ENCODE peak calls at places on chromosome 2, in six cellular contexts. D, K, R, L, H and Z are unnamed samples.

GRCh38 chr2:174868916-174869315 is 104.6 kb upstream of the CHRNA1 start:
- DNase-seq in D (no peak), K (no peak), R (no peak), L (no peak), H (no peak), Z (no peak)

GRCh38 chr2:240627736-240628506 is 2.6 kb downstream of the GPR35 start:
- DNase-seq in D (no peak), K (no peak), R (peak), L (no peak), H (no peak), Z (peak)

GRCh38 chr2:201182650-201183372 is at the start of gene CASP10:
- DNase-seq in D (peak), K (no peak), R (no peak), L (no peak), H (peak), Z (no peak)

GRCh38 chr2:64769392-64770044 is 115.8 kb upstream of the SERTAD2 start:
- DNase-seq in D (no peak), K (no peak), R (no peak), L (no peak), H (no peak), Z (no peak)

GRCh38 chr2:110807520-110807919 is 75.1 kb downstream of the ACOXL start:
- DNase-seq in D (no peak), K (no peak), R (no peak), L (no peak), H (peak), Z (no peak)

GRCh38 chr2:150133623-150134022 is 353.8 kb downstream of the RND3 start:
- DNase-seq in D (peak), K (no peak), R (no peak), L (no peak), H (peak), Z (no peak)

GRCh38 chr2:64260817-64261216 is 116.6 kb upstream of the PELI1 start:
- DNase-seq in D (no peak), K (no peak), R (peak), L (peak), H (peak), Z (no peak)

GRCh38 chr2:174025271-174026121 is 60.3 kb upstream of the SP3 start:
- DNase-seq in D (no peak), K (no peak), R (no peak), L (peak), H (peak), Z (no peak)

GRCh38 chr2:187360286-187360685 is 87.8 kb downstream of the CALCRL start:
- DNase-seq in D (peak), K (no peak), R (no peak), L (no peak), H (peak), Z (no peak)

GRCh38 chr2:98372121-98372520 is 25.9 kb downstream of the CNGA3 start:
- DNase-seq in D (no peak), K (no peak), R (no peak), L (no peak), H (no peak), Z (no peak)

GRCh38 chr2:8238521-8239230 is 443.2 kb upstream of the ID2 start:
- DNase-seq in D (no peak), K (no peak), R (no peak), L (no peak), H (no peak), Z (no peak)
- TF ChIP-seq CTCF in D (no peak), K (no peak), R (no peak), L (no peak), H (no peak), Z (no peak)

GRCh38 chr2:10448646-10449480 is 736 bp upstream of the ODC1 start:
- DNase-seq in D (no peak), K (peak), R (peak), L (peak), H (peak), Z (peak)
- TF ChIP-seq CTCF in D (no peak), K (no peak), R (peak), L (no peak), H (no peak), Z (peak)

GRCh38 chr2:212894026-212894425 is 257.4 kb downstream of the IKZF2 start:
- DNase-seq in D (no peak), K (no peak), R (no peak), L (no peak), H (no peak), Z (no peak)

GRCh38 chr2:212893216-212893615 is 258.2 kb downstream of the IKZF2 start:
- DNase-seq in D (no peak), K (no peak), R (no peak), L (no peak), H (no peak), Z (no peak)

GRCh38 chr2:212891580-212891979 is 259.8 kb downstream of the IKZF2 start:
- DNase-seq in D (no peak), K (no peak), R (no peak), L (no peak), H (no peak), Z (no peak)

GRCh38 chr2:212897296-212897695 is 254.1 kb downstream of the IKZF2 start:
- DNase-seq in D (no peak), K (no peak), R (no peak), L (no peak), H (no peak), Z (no peak)

GRCh38 chr2:212892193-212892592 is 259.2 kb downstream of the IKZF2 start:
- DNase-seq in D (no peak), K (peak), R (no peak), L (no peak), H (peak), Z (no peak)
- TF ChIP-seq CTCF in D (no peak), K (peak), R (peak), L (no peak), H (peak), Z (peak)

DNA sequence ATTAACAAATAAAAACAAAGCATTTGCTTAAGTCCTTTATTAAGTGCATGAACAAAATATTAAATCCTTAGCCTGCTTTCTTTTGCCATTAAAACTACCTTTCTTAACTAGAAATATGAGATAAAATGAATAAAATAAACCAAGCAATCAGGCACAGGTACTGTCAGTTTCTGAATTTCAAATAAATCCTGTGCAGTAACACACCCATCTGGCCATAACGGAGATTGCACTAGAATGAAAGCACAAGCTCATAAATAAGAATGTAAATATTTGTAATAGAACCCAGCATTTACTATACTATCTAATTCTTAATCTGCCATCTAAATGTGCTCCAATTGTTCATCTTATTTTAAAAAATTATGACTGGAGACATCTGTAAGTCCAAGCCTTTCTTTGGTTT is 31.9 kb downstream of the PRKRA start:
- DNase-seq in D (peak), K (no peak), R (no peak), L (no peak), H (peak), Z (no peak)
- TF ChIP-seq CTCF in D (peak), K (no peak), R (peak), L (peak), H (peak), Z (peak)

GRCh38 chr2:9778012-9778411 is 65.3 kb upstream of the TAF1B start:
- DNase-seq in D (no peak), K (peak), R (no peak), L (no peak), H (no peak), Z (peak)
- TF ChIP-seq CTCF in D (no peak), K (peak), R (no peak), L (no peak), H (peak), Z (peak)

GRCh38 chr2:26884486-26884885 is 36.6 kb downstream of the DPYSL5 start:
- DNase-seq in D (no peak), K (no peak), R (no peak), L (no peak), H (no peak), Z (no peak)
- TF ChIP-seq CTCF in D (no peak), K (no peak), R (no peak), L (no peak), H (no peak), Z (no peak)